ENCODE peak calls at places on chromosomes 12 and 14, in four cellular contexts. One of them, this sample, is unnamed.

GRCh38 chr12:123983822-123984485 is 10.9 kb downstream of the ZNF664 start:
- DNase-seq in HepG2: peak; percentile 74
- DNase-seq in K562: no peak
- DNase-seq in GM12878: no peak
- DNase-seq in this sample: peak; percentile 56

GRCh38 chr14:64117671-64118402 is 176.3 kb downstream of the ESR2 start:
- DNase-seq in GM12878: no peak
- DNase-seq in HepG2: no peak
- DNase-seq in K562: no peak
- DNase-seq in this sample: no peak

GRCh38 chr12:48110691-48111315 is 4.9 kb upstream of the SENP1 start:
- DNase-seq in GM12878: no peak
- DNase-seq in K562: no peak
- DNase-seq in HepG2: no peak
- DNase-seq in this sample: no peak

GRCh38 chr12:101935769-101936741 is 58.7 kb downstream of the DRAM1 start:
- DNase-seq in HepG2: no peak
- DNase-seq in K562: no peak
- DNase-seq in GM12878: peak; percentile 94
- DNase-seq in this sample: no peak

GRCh38 chr12:59040651-59041050 is 120.3 kb upstream of the LRIG3 start:
- DNase-seq in GM12878: no peak
- DNase-seq in K562: no peak
- DNase-seq in HepG2: no peak
- DNase-seq in this sample: no peak

GRCh38 chr12:52924764-52925716 is 20.2 kb upstream of the KRT8 start:
- DNase-seq in GM12878: no peak
- DNase-seq in HepG2: peak; percentile 76
- DNase-seq in K562: peak; percentile 83
- DNase-seq in this sample: no peak

GRCh38 chr12:110546339-110546738 is 36.8 kb downstream of the PPTC7 start:
- DNase-seq in HepG2: no peak
- DNase-seq in GM12878: no peak
- DNase-seq in K562: no peak
- DNase-seq in this sample: no peak

GRCh38 chr12:25459541-25459951 is 93.5 kb downstream of the LMNTD1 start:
- DNase-seq in K562: no peak
- DNase-seq in HepG2: no peak
- DNase-seq in GM12878: peak; percentile 5
- DNase-seq in this sample: no peak

GRCh38 chr12:34217660-34218059 is 195.4 kb downstream of the ALG10 start:
- DNase-seq in GM12878: no peak
- DNase-seq in HepG2: no peak
- DNase-seq in K562: no peak
- DNase-seq in this sample: no peak

GRCh38 chr14:73802431-73803188 is 49.0 kb upstream of the PTGR2 start:
- DNase-seq in K562: no peak
- DNase-seq in HepG2: no peak
- DNase-seq in GM12878: no peak
- DNase-seq in this sample: no peak

GRCh38 chr12:85405781-85406522 is 125.9 kb downstream of the ALX1 start:
- DNase-seq in K562: no peak
- DNase-seq in HepG2: no peak
- DNase-seq in GM12878: no peak
- DNase-seq in this sample: no peak
- TF ChIP-seq FOXK2 in K562: no peak
- TF ChIP-seq FOXK2 in HepG2: no peak
- TF ChIP-seq FOXK2 in GM12878: no peak
- TF ChIP-seq FOXK2 in this sample: no peak

GRCh38 chr12:128056299-128056885 is 210.6 kb upstream of the TMEM132C start:
- DNase-seq in HepG2: no peak
- DNase-seq in K562: no peak
- DNase-seq in GM12878: no peak
- DNase-seq in this sample: no peak
- TF ChIP-seq SP1 in HepG2: no peak
- TF ChIP-seq SP1 in K562: no peak
- TF ChIP-seq SP1 in GM12878: no peak
- TF ChIP-seq SP1 in this sample: no peak

GRCh38 chr14:55370883-55371455 is 40.7 kb downstream of the ATG14 start:
- DNase-seq in GM12878: no peak
- DNase-seq in K562: peak; percentile 31
- DNase-seq in HepG2: no peak
- DNase-seq in this sample: no peak

GRCh38 chr14:55372423-55372822 is 39.2 kb downstream of the ATG14 start:
- DNase-seq in GM12878: no peak
- DNase-seq in HepG2: no peak
- DNase-seq in K562: no peak
- DNase-seq in this sample: no peak

GRCh38 chr14:55377236-55377635 is 34.4 kb downstream of the ATG14 start:
- DNase-seq in GM12878: no peak
- DNase-seq in HepG2: no peak
- DNase-seq in K562: no peak
- DNase-seq in this sample: no peak

GRCh38 chr14:55374771-55375170 is 36.9 kb downstream of the ATG14 start:
- DNase-seq in K562: no peak
- DNase-seq in HepG2: no peak
- DNase-seq in GM12878: no peak
- DNase-seq in this sample: no peak

GRCh38 chr14:55373784-55374725 is 37.6 kb downstream of the ATG14 start:
- DNase-seq in HepG2: no peak
- DNase-seq in K562: no peak
- DNase-seq in GM12878: peak; percentile 20
- DNase-seq in this sample: no peak
- TF ChIP-seq TARDBP in HepG2: no peak
- TF ChIP-seq TARDBP in K562: no peak
- TF ChIP-seq TARDBP in GM12878: no peak
- TF ChIP-seq TARDBP in this sample: no peak

GRCh38 chr14:22691171-22691570 is 47.0 kb upstream of the OR6J1 start:
- DNase-seq in K562: no peak
- DNase-seq in GM12878: no peak
- DNase-seq in HepG2: no peak
- DNase-seq in this sample: no peak

GRCh38 chr14:22692194-22692593 is 48.0 kb upstream of the OR6J1 start:
- DNase-seq in GM12878: no peak
- DNase-seq in K562: no peak
- DNase-seq in HepG2: no peak
- DNase-seq in this sample: no peak

GRCh38 chr14:22685467-22685866 is 41.3 kb upstream of the OR6J1 start:
- DNase-seq in GM12878: no peak
- DNase-seq in K562: no peak
- DNase-seq in HepG2: no peak
- DNase-seq in this sample: no peak

GRCh38 chr14:22689186-22689585 is 45.0 kb upstream of the OR6J1 start:
- DNase-seq in GM12878: no peak
- DNase-seq in HepG2: peak; percentile 91
- DNase-seq in K562: no peak
- DNase-seq in this sample: no peak
- TF ChIP-seq FOXK2 in GM12878: no peak
- TF ChIP-seq FOXK2 in HepG2: no peak
- TF ChIP-seq FOXK2 in K562: no peak
- TF ChIP-seq FOXK2 in this sample: no peak

GRCh38 chr14:22549981-22550670 is 38.9 kb downstream of the DAD1 start:
- DNase-seq in HepG2: no peak
- DNase-seq in GM12878: peak; percentile 87
- DNase-seq in K562: no peak
- DNase-seq in this sample: no peak

GRCh38 chr14:22546722-22547071 is 42.3 kb downstream of the DAD1 start:
- DNase-seq in GM12878: no peak
- DNase-seq in HepG2: no peak
- DNase-seq in K562: no peak
- DNase-seq in this sample: no peak

GRCh38 chr14:22549304-22549962 is 39.6 kb downstream of the DAD1 start:
- DNase-seq in GM12878: no peak
- DNase-seq in K562: no peak
- DNase-seq in HepG2: no peak
- DNase-seq in this sample: no peak

GRCh38 chr14:22547309-22547947 is 41.6 kb downstream of the DAD1 start:
- DNase-seq in K562: no peak
- DNase-seq in GM12878: no peak
- DNase-seq in HepG2: no peak
- DNase-seq in this sample: no peak

DNA sequence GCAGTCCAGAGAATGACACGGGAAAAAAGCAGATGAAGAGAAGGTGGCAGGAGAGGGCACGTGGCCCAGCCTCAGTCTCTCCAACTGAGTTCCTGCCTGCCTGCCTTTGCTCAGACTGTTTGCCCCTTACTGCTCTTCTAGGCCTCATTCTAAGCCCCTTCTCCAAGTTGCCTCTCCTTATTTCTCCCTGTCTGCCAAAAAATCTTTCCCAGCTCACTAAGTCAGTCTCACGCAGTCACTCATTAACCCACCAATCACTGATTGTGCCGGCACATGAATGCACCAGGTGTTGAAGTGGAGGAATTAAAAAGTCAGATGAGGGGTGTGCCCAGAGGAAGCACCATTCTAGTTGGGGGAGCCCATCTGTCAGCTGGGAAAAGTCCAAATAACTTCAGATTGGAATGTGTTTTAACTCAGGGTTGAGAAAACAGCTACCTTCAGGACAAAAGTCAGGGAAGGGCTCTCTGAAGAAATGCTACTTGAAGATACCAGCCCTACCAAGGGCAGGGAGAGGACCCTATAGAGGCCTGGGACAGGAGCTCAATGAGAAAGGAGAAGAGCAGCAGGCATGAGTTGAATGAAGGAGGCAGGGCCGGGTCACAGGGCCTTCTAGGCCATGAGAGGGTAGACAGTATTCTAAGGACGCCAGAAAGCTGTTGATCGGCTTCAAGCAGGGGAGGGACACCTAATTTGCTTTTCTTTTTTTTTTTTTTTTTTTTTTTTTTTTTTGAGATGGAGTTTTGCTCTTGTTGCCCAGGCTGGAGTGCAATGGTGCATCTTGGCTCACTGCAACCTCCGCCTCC is 40.9 kb downstream of the DAD1 start:
- DNase-seq in GM12878: no peak
- DNase-seq in HepG2: no peak
- DNase-seq in K562: no peak
- DNase-seq in this sample: no peak
- TF ChIP-seq SP1 in GM12878: no peak
- TF ChIP-seq SP1 in HepG2: no peak
- TF ChIP-seq SP1 in K562: no peak
- TF ChIP-seq SP1 in this sample: no peak

GRCh38 chr12:116520801-116521471 is 38.2 kb upstream of the MAP1LC3B2 start:
- DNase-seq in HepG2: no peak
- DNase-seq in K562: no peak
- DNase-seq in GM12878: no peak
- DNase-seq in this sample: no peak
- TF ChIP-seq TARDBP in HepG2: no peak
- TF ChIP-seq TARDBP in K562: no peak
- TF ChIP-seq TARDBP in GM12878: no peak
- TF ChIP-seq TARDBP in this sample: no peak

DNA sequence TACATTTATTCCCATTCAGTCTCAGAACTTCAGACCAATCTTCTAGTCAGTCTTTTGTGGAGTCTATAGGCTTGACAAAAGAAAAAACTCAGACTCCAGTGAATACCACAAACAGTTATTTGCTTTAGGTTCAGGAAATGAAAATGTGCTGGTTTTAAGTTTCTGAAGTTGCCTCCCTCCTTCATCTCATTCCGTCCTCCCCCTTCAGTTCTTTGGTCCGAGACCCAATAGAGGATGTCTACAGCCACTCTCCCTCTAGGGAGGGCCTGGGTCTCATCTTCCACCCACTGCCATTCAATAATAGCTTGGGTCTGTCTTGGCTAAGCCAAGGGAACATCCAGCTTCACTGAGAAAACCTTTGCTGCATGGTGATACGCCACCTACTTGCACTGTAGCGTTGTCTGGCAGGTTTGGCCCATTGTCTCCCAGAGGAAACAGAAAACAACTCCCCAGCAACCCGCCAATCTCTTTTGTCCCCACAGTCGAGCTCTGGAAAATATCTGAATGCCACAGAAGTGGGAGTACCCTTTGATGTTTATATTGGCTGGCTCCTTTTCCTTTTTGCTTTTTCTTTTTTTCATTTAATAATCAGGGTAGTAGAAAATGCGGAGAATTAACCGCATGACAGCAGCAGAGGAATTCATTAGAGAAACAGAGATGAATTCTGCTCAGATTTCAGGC is 380.0 kb downstream of the RAD51B start:
- DNase-seq in K562: no peak
- DNase-seq in HepG2: no peak
- DNase-seq in GM12878: no peak
- DNase-seq in this sample: no peak
- TF ChIP-seq FOXK2 in K562: no peak
- TF ChIP-seq FOXK2 in HepG2: no peak
- TF ChIP-seq FOXK2 in GM12878: no peak
- TF ChIP-seq FOXK2 in this sample: no peak

DNA sequence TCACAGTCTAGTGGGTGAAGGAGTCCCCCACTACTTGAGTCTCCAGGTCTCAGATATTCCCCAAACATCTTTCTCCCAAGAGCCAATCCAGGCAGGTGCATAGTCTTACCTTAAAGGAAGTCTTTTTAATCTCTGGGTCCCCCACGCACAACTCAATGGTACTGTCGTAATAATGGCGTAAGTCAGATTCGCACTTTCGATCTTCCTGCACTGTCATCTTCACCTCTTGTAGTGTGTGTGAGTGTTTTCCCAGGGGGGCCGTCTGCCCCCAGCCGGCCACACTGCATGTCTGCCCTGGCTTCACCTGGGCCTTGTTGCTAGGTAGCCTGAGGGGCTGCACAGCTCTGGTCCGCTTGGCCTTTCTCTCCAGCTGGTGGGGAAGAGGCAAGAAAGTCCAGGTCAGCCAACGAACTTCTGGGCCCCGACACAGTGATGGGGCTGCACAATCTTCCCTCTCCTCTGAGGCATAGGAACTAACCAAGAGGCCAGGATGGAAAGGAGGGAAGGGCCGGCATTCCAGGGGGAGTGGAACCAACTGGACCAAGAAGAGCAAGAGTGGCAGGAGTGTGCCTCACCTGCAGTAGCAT is 2.1 kb downstream of the GZMB start:
- DNase-seq in GM12878: no peak
- DNase-seq in HepG2: no peak
- DNase-seq in K562: no peak
- DNase-seq in this sample: no peak
- TF ChIP-seq SP1 in GM12878: no peak
- TF ChIP-seq SP1 in HepG2: no peak
- TF ChIP-seq SP1 in K562: no peak
- TF ChIP-seq SP1 in this sample: no peak

GRCh38 chr12:94788298-94788697 is 137.9 kb upstream of the TMCC3 start:
- DNase-seq in GM12878: no peak
- DNase-seq in K562: no peak
- DNase-seq in HepG2: no peak
- DNase-seq in this sample: no peak

GRCh38 chr12:94781835-94782234 is 131.5 kb upstream of the TMCC3 start:
- DNase-seq in GM12878: no peak
- DNase-seq in K562: no peak
- DNase-seq in HepG2: no peak
- DNase-seq in this sample: no peak

GRCh38 chr12:94783343-94783742 is 133.0 kb upstream of the TMCC3 start:
- DNase-seq in HepG2: no peak
- DNase-seq in GM12878: no peak
- DNase-seq in K562: no peak
- DNase-seq in this sample: no peak

GRCh38 chr12:94779520-94779919 is 129.2 kb upstream of the TMCC3 start:
- DNase-seq in GM12878: no peak
- DNase-seq in HepG2: no peak
- DNase-seq in K562: no peak
- DNase-seq in this sample: no peak

GRCh38 chr12:94783862-94784261 is 133.5 kb upstream of the TMCC3 start:
- DNase-seq in GM12878: no peak
- DNase-seq in K562: no peak
- DNase-seq in HepG2: no peak
- DNase-seq in this sample: no peak
- TF ChIP-seq TARDBP in GM12878: no peak
- TF ChIP-seq TARDBP in K562: no peak
- TF ChIP-seq TARDBP in HepG2: no peak
- TF ChIP-seq TARDBP in this sample: no peak